ENCODE peak calls at places on chromosomes 11 and 22, in nine cellular contexts. One of them, this sample, is unnamed.

GRCh38 chr11:76408171-76408965 is 27.2 kb downstream of the GVQW3 start:
- DNase-seq in non-pigmented ciliary epithelial cell: no peak
- DNase-seq in fibroblast of the conjunctiva: no peak
- DNase-seq in Calu3: no peak
- DNase-seq in NCI-H1105: no peak
- DNase-seq in HCEC 1CT: no peak
- DNase-seq in brain pericyte: no peak
- DNase-seq in germinal center: no peak
- DNase-seq in chondrocyte: no peak
- DNase-seq in this sample: no peak

GRCh38 chr11:83694191-83694905 is 408.2 kb upstream of the CCDC90B start:
- DNase-seq in NCI-H1105: no peak
- DNase-seq in chondrocyte: no peak
- DNase-seq in germinal center: no peak
- DNase-seq in fibroblast of the conjunctiva: peak; percentile 17
- DNase-seq in brain pericyte: no peak
- DNase-seq in Calu3: no peak
- DNase-seq in HCEC 1CT: no peak
- DNase-seq in non-pigmented ciliary epithelial cell: no peak
- DNase-seq in this sample: no peak

GRCh38 chr22:40325315-40325714 is 21.0 kb upstream of the ADSL start:
- DNase-seq in fibroblast of the conjunctiva: no peak
- DNase-seq in chondrocyte: no peak
- DNase-seq in germinal center: no peak
- DNase-seq in brain pericyte: no peak
- DNase-seq in Calu3: no peak
- DNase-seq in non-pigmented ciliary epithelial cell: no peak
- DNase-seq in HCEC 1CT: no peak
- DNase-seq in NCI-H1105: no peak
- DNase-seq in this sample: no peak

GRCh38 chr22:20264614-20265452 is 3.3 kb downstream of the RTN4R start:
- DNase-seq in fibroblast of the conjunctiva: no peak
- DNase-seq in HCEC 1CT: no peak
- DNase-seq in germinal center: no peak
- DNase-seq in NCI-H1105: no peak
- DNase-seq in chondrocyte: no peak
- DNase-seq in non-pigmented ciliary epithelial cell: no peak
- DNase-seq in brain pericyte: no peak
- DNase-seq in Calu3: no peak
- DNase-seq in this sample: no peak

GRCh38 chr22:29093501-29093921 is 20.7 kb downstream of the KREMEN1 start:
- DNase-seq in NCI-H1105: no peak
- DNase-seq in HCEC 1CT: peak; percentile 69
- DNase-seq in brain pericyte: no peak
- DNase-seq in fibroblast of the conjunctiva: peak; percentile 57
- DNase-seq in non-pigmented ciliary epithelial cell: no peak
- DNase-seq in germinal center: no peak
- DNase-seq in Calu3: no peak
- DNase-seq in chondrocyte: no peak
- DNase-seq in this sample: no peak

GRCh38 chr11:58592760-58593472 is 14.1 kb downstream of the ZFP91 start:
- DNase-seq in non-pigmented ciliary epithelial cell: no peak
- DNase-seq in chondrocyte: no peak
- DNase-seq in germinal center: no peak
- DNase-seq in brain pericyte: no peak
- DNase-seq in fibroblast of the conjunctiva: no peak
- DNase-seq in Calu3: no peak
- DNase-seq in NCI-H1105: no peak
- DNase-seq in HCEC 1CT: no peak
- DNase-seq in this sample: no peak

GRCh38 chr11:24828938-24829337 is 332.1 kb downstream of the LUZP2 start:
- DNase-seq in germinal center: no peak
- DNase-seq in non-pigmented ciliary epithelial cell: no peak
- DNase-seq in NCI-H1105: no peak
- DNase-seq in chondrocyte: no peak
- DNase-seq in HCEC 1CT: no peak
- DNase-seq in Calu3: no peak
- DNase-seq in fibroblast of the conjunctiva: no peak
- DNase-seq in brain pericyte: no peak
- DNase-seq in this sample: no peak

GRCh38 chr11:94855666-94856065 is 87.5 kb downstream of the AMOTL1 start:
- DNase-seq in fibroblast of the conjunctiva: no peak
- DNase-seq in non-pigmented ciliary epithelial cell: no peak
- DNase-seq in germinal center: no peak
- DNase-seq in HCEC 1CT: no peak
- DNase-seq in Calu3: no peak
- DNase-seq in NCI-H1105: no peak
- DNase-seq in chondrocyte: no peak
- DNase-seq in brain pericyte: no peak
- DNase-seq in this sample: no peak

GRCh38 chr22:21837184-21837979 is 30.1 kb downstream of the MAPK1 start:
- DNase-seq in NCI-H1105: no peak
- DNase-seq in HCEC 1CT: peak; percentile 88
- DNase-seq in brain pericyte: peak; percentile 21
- DNase-seq in Calu3: no peak
- DNase-seq in non-pigmented ciliary epithelial cell: peak; percentile 70
- DNase-seq in fibroblast of the conjunctiva: peak; percentile 48
- DNase-seq in germinal center: no peak
- DNase-seq in chondrocyte: no peak
- DNase-seq in this sample: no peak

GRCh38 chr11:11856638-11857037 is 14.9 kb downstream of the USP47 start:
- DNase-seq in chondrocyte: no peak
- DNase-seq in HCEC 1CT: peak; percentile 13
- DNase-seq in non-pigmented ciliary epithelial cell: no peak
- DNase-seq in brain pericyte: no peak
- DNase-seq in germinal center: no peak
- DNase-seq in Calu3: no peak
- DNase-seq in fibroblast of the conjunctiva: no peak
- DNase-seq in NCI-H1105: no peak
- DNase-seq in this sample: no peak

GRCh38 chr11:77633856-77634425 is 3.7 kb downstream of the CLNS1A start:
- DNase-seq in NCI-H1105: no peak
- DNase-seq in Calu3: no peak
- DNase-seq in non-pigmented ciliary epithelial cell: no peak
- DNase-seq in chondrocyte: no peak
- DNase-seq in brain pericyte: no peak
- DNase-seq in fibroblast of the conjunctiva: no peak
- DNase-seq in germinal center: no peak
- DNase-seq in HCEC 1CT: peak; percentile 67
- DNase-seq in this sample: no peak

GRCh38 chr11:20634044-20634443 is 34.6 kb downstream of the SLC6A5 start:
- DNase-seq in HCEC 1CT: no peak
- DNase-seq in chondrocyte: no peak
- DNase-seq in germinal center: no peak
- DNase-seq in brain pericyte: no peak
- DNase-seq in fibroblast of the conjunctiva: no peak
- DNase-seq in NCI-H1105: no peak
- DNase-seq in non-pigmented ciliary epithelial cell: no peak
- DNase-seq in Calu3: no peak
- DNase-seq in this sample: no peak

GRCh38 chr22:23205330-23205729 is 25.0 kb downstream of the BCR start:
- DNase-seq in Calu3: no peak
- DNase-seq in HCEC 1CT: no peak
- DNase-seq in NCI-H1105: no peak
- DNase-seq in germinal center: no peak
- DNase-seq in non-pigmented ciliary epithelial cell: no peak
- DNase-seq in fibroblast of the conjunctiva: no peak
- DNase-seq in chondrocyte: no peak
- DNase-seq in brain pericyte: no peak
- DNase-seq in this sample: no peak

GRCh38 chr22:17346578-17346977 is 22.7 kb upstream of the CECR2 start:
- DNase-seq in brain pericyte: no peak
- DNase-seq in germinal center: no peak
- DNase-seq in NCI-H1105: no peak
- DNase-seq in non-pigmented ciliary epithelial cell: no peak
- DNase-seq in Calu3: no peak
- DNase-seq in chondrocyte: no peak
- DNase-seq in fibroblast of the conjunctiva: no peak
- DNase-seq in HCEC 1CT: no peak
- DNase-seq in this sample: no peak

GRCh38 chr11:118820412-118821357 is 29.7 kb upstream of the DDX6 start:
- DNase-seq in Calu3: peak; percentile 44
- DNase-seq in brain pericyte: no peak
- DNase-seq in HCEC 1CT: no peak
- DNase-seq in non-pigmented ciliary epithelial cell: no peak
- DNase-seq in fibroblast of the conjunctiva: no peak
- DNase-seq in germinal center: peak; percentile 77
- DNase-seq in chondrocyte: no peak
- DNase-seq in NCI-H1105: peak; percentile 18
- DNase-seq in this sample: peak; percentile 86

GRCh38 chr22:23562186-23562585 is 17.9 kb downstream of the IGLL1 start:
- DNase-seq in germinal center: no peak
- DNase-seq in fibroblast of the conjunctiva: no peak
- DNase-seq in non-pigmented ciliary epithelial cell: no peak
- DNase-seq in NCI-H1105: no peak
- DNase-seq in Calu3: no peak
- DNase-seq in HCEC 1CT: no peak
- DNase-seq in brain pericyte: no peak
- DNase-seq in chondrocyte: no peak
- DNase-seq in this sample: no peak

This sample was measured in B cell.